ENCODE peak calls at places on chromosomes 3 and 15, in nine cellular contexts. S is OCI-LY7; K is AG04449; J is cardiac fibroblast; V is WERI-Rb-1; C is left ventricle myocardium inferior; E is HFF-Myc; Z is activated CD8-positive, alpha-beta T cell treated with anti-CD3 and anti-CD28 coated beads for 36 hours; A is RWPE1. X is an unnamed sample.
A peak's percentile ranks its signal among the peaks of the same experiment; 100 is the strongest.

GRCh38 chr3:65343736-65344135 is 655.9 kb upstream of the ADAMTS9 start:
- DNase-seq in V (no peak), A (no peak), J (no peak), S (no peak), Z (no peak), E (no peak), C (no peak), K (no peak), X (no peak)

GRCh38 chr3:42020681-42021307 is 58.9 kb upstream of the ULK4 start:
- DNase-seq in C (no peak), Z (no peak), S (no peak), V (no peak), A (peak; percentile 77), E (no peak), K (no peak), J (peak; percentile 90), X (no peak)

GRCh38 chr3:47980795-47981194 is 35.4 kb downstream of the MAP4 start:
- DNase-seq in V (no peak), C (no peak), A (no peak), Z (no peak), S (no peak), E (no peak), K (no peak), J (no peak), X (no peak)

GRCh38 chr3:100010087-100010417 is 104.2 kb downstream of the FILIP1L start:
- DNase-seq in C (no peak), A (no peak), Z (no peak), J (no peak), V (no peak), E (no peak), K (no peak), S (no peak), X (no peak)

GRCh38 chr15:58190419-58190818 is 52.2 kb downstream of the AQP9 start:
- DNase-seq in C (no peak), K (no peak), Z (no peak), J (no peak), E (no peak), V (no peak), A (peak; percentile 37), S (no peak), X (no peak)

GRCh38 chr3:74469151-74469550 is 145.3 kb downstream of the CNTN3 start:
- DNase-seq in K (peak; percentile 50), S (no peak), E (no peak), A (no peak), V (no peak), Z (no peak), C (no peak), J (peak; percentile 49), X (no peak)

GRCh38 chr15:100778831-100779288 is 100.8 kb upstream of the ALDH1A3 start:
- DNase-seq in K (no peak), Z (no peak), J (no peak), V (no peak), C (no peak), E (no peak), A (no peak), S (no peak), X (no peak)

GRCh38 chr3:13702226-13702820 is 153.4 kb downstream of the FBLN2 start:
- DNase-seq in A (no peak), E (no peak), K (no peak), C (peak; percentile 6), J (no peak), V (no peak), S (no peak), Z (no peak), X (no peak)

GRCh38 chr3:156788846-156789245 is 37.3 kb upstream of the LEKR1 start:
- DNase-seq in A (no peak), K (no peak), Z (no peak), C (no peak), J (peak; percentile 39), E (no peak), V (no peak), S (no peak), X (no peak)

GRCh38 chr3:156792114-156792513 is 34.0 kb upstream of the LEKR1 start:
- DNase-seq in A (no peak), V (no peak), Z (no peak), C (no peak), E (no peak), S (no peak), J (peak; percentile 22), K (no peak), X (no peak)

GRCh38 chr3:156790141-156790540 is 36.0 kb upstream of the LEKR1 start:
- DNase-seq in Z (no peak), E (no peak), J (no peak), C (no peak), V (no peak), S (no peak), A (no peak), K (no peak), X (no peak)

GRCh38 chr3:156787015-156787414 is 39.1 kb upstream of the LEKR1 start:
- DNase-seq in A (no peak), V (peak; percentile 58), Z (peak; percentile 17), C (no peak), E (no peak), J (no peak), S (no peak), K (no peak), X (no peak)

DNA sequence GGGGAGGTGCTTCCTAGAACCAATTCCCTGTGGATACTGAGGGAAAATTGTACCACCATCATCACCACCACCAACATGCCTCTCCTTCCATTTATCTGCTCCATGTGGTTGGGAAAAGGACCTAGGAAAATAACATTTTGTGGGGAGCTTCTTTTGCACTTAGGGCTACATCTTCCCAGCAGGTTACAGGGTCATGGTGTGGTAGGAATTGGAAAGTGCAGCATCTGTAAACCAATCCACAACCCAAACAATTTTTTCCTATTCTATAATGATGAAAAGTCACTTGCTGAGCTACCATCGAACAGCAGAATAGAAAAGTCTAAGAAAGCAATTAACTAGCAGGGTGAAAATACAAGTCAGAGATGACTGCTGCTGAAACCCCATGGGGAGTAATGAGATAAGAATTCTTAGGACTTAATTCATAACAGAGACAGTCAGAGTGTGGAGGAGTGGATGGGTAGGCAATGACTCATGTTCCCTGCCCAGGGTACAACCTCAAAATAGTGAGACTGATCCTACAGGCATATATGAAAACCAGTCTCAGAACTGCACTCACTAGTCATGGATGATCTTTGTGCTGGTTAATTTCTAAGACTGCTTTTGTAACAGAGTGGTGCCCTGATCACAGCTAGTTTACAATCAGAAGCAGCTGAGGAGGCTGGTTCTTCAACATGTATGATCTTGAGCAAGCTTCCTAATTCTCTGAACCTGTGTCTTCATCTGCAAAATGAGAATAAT is 38.1 kb upstream of the LEKR1 start:
- DNase-seq in A (peak; percentile 92), J (peak; percentile 95), E (peak; percentile 87), K (peak; percentile 91), Z (peak; percentile 55), C (no peak), V (no peak), S (no peak), X (no peak)
- TF ChIP-seq CTCF in A (no peak), J (no peak), E (no peak), K (no peak), Z (no peak), C (no peak), V (no peak), S (no peak), X (no peak)

GRCh38 chr3:106829206-106829605 is 548.0 kb upstream of the CCDC54 start:
- DNase-seq in V (no peak), Z (no peak), J (peak; percentile 34), C (no peak), K (no peak), A (no peak), E (no peak), S (no peak), X (no peak)
- TF ChIP-seq CTCF in V (no peak), Z (no peak), J (no peak), C (no peak), K (no peak), A (no peak), E (no peak), S (no peak), X (no peak)

GRCh38 chr15:37979597-37979996 is 45.2 kb downstream of the TMCO5A start:
- DNase-seq in C (no peak), Z (no peak), S (no peak), K (no peak), V (no peak), A (no peak), J (no peak), E (no peak), X (no peak)

GRCh38 chr15:37984368-37984767 is 49.9 kb downstream of the TMCO5A start:
- DNase-seq in C (no peak), Z (no peak), S (no peak), K (no peak), J (no peak), A (no peak), V (no peak), E (no peak), X (no peak)

GRCh38 chr15:37978231-37978630 is 43.8 kb downstream of the TMCO5A start:
- DNase-seq in Z (no peak), K (no peak), A (no peak), C (no peak), V (no peak), S (no peak), J (no peak), E (no peak), X (no peak)

GRCh38 chr15:37980010-37980409 is 45.6 kb downstream of the TMCO5A start:
- DNase-seq in J (no peak), V (no peak), S (no peak), Z (no peak), C (no peak), E (no peak), K (no peak), A (no peak), X (no peak)

GRCh38 chr15:37981781-37982180 is 47.3 kb downstream of the TMCO5A start:
- DNase-seq in Z (no peak), K (no peak), C (no peak), J (peak; percentile 68), E (peak; percentile 26), V (peak; percentile 14), A (peak; percentile 14), S (peak; percentile 39), X (no peak)
- TF ChIP-seq CTCF in Z (no peak), K (peak; percentile 39), C (peak; percentile 46), J (peak; percentile 47), E (peak; percentile 44), V (peak; percentile 50), A (peak; percentile 64), S (peak; percentile 70), X (peak; percentile 41)

GRCh38 chr3:195271859-195272243 is 892 bp upstream of the XXYLT1 start:
- DNase-seq in K (no peak), A (no peak), Z (no peak), V (no peak), E (no peak), J (no peak), C (no peak), S (no peak), X (no peak)

GRCh38 chr3:195269375-195270078 is 1.4 kb downstream of the XXYLT1 start:
- DNase-seq in A (no peak), K (no peak), J (no peak), Z (no peak), V (no peak), E (no peak), S (peak; percentile 12), C (no peak), X (no peak)

GRCh38 chr3:195271116-195271858 is at the start of gene XXYLT1:
- DNase-seq in E (peak; percentile 61), Z (peak; percentile 93), V (peak; percentile 78), A (peak; percentile 89), S (peak; percentile 93), K (no peak), J (peak; percentile 89), C (peak; percentile 94), X (peak; percentile 91)

GRCh38 chr3:195270079-195270349 is 945 bp downstream of the XXYLT1 start:
- DNase-seq in J (no peak), A (no peak), K (no peak), Z (no peak), C (no peak), S (no peak), E (no peak), V (no peak), X (no peak)

DNA sequence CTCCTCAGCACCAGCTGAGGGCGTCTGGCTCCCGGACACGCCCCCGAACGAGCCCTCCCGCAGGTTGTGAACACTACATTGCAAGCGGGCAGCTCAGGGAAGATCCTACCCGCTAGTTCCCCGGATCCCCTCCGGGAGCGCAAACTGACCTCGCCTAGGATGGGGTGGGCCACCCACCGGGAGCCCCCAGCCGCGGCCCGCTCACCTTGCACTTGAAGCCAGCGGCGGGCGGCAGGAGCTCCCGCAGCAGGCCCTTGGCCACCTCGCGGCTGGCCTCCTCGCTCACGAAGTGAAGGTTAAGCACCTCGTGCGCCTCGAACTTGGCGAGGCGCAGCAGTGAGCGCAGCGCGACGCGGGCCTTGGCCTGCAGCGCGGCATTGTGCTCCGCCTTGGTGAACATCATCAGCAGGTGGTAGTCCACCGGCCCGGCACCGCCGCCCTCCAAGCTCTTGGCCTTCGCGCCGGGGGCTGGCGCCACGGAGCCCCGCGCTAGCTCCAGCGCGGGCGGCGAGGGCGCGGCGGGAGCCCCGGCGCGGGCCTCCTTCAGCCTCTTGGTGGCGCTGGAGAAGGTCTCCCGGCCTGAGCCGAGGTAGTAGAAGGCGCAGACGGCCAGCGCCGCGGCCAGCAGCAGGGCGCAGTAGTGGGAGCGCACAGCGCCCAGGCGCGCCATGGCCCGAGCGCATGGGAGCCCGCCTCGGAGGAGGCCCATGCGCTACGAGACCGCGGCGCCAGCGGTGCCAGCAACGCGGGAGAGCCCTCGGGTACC is 426 bp downstream of the XXYLT1 start:
- DNase-seq in A (peak; percentile 57), V (peak; percentile 53), S (peak; percentile 84), J (peak; percentile 76), E (no peak), Z (peak; percentile 76), C (no peak), K (no peak), X (peak; percentile 65)
- TF ChIP-seq CTCF in A (peak; percentile 66), V (peak; percentile 44), S (peak; percentile 71), J (peak; percentile 29), E (peak; percentile 23), Z (peak; percentile 21), C (peak; percentile 75), K (peak; percentile 74), X (peak; percentile 69)